ENCODE peak calls at places on chromosomes 6 and 20, in seven cellular contexts. C is anterior cingulate cortex, J is NB4, X is NCI-H526, T is cerebellar cortex, N is NCI-H2029 treated with DMSO at 0.1 percent for 48 hours, Q is M059J. G is an unnamed sample.

GRCh38 chr20:47205577-47206123 is 150.8 kb downstream of the ZMYND8 start:
- DNase-seq in C (no peak), J (peak; percentile 61), X (peak; percentile 87), T (peak; percentile 82), N (peak; percentile 69), Q (peak; percentile 71), G (peak; percentile 83)

GRCh38 chr6:144395014-144395413 is 109.9 kb downstream of the UTRN start:
- DNase-seq in C (no peak), J (no peak), X (no peak), T (no peak), N (no peak), Q (peak; percentile 41), G (peak; percentile 36)

GRCh38 chr6:169171951-169172350 is 81.7 kb downstream of the THBS2 start:
- DNase-seq in C (no peak), J (no peak), X (no peak), T (no peak), N (no peak), Q (peak; percentile 92), G (peak; percentile 93)

GRCh38 chr6:87730310-87730709 is 28.3 kb upstream of the AKIRIN2 start:
- DNase-seq in C (no peak), J (no peak), X (no peak), T (no peak), N (peak; percentile 46), Q (peak; percentile 63), G (peak; percentile 34)

GRCh38 chr20:13492001-13492480 is 146.7 kb downstream of the TASP1 start:
- DNase-seq in C (no peak), J (no peak), X (no peak), T (no peak), N (no peak), Q (peak; percentile 59), G (peak; percentile 70)

GRCh38 chr6:161301338-161301737 is 27.5 kb upstream of the AGPAT4 start:
- DNase-seq in C (no peak), J (no peak), X (no peak), T (no peak), N (no peak), Q (peak; percentile 73), G (peak; percentile 47)

GRCh38 chr6:85419046-85419759 is 30.7 kb upstream of the NT5E start:
- DNase-seq in C (no peak), J (no peak), X (no peak), T (no peak), N (no peak), Q (peak; percentile 27), G (peak; percentile 50)

GRCh38 chr6:140774080-140774505 is 1358.6 kb upstream of the GJE1 start:
- DNase-seq in C (no peak), J (peak; percentile 30), X (no peak), T (no peak), N (peak; percentile 39), Q (peak; percentile 89), G (peak; percentile 82)

GRCh38 chr6:142296975-142297604 is 4.7 kb upstream of the ADGRG6 start:
- DNase-seq in C (no peak), J (no peak), X (peak; percentile 81), T (no peak), N (no peak), Q (no peak), G (no peak)

GRCh38 chr6:7673063-7673536 is 52.8 kb upstream of the BMP6 start:
- DNase-seq in C (no peak), J (peak; percentile 79), X (peak; percentile 50), T (peak; percentile 7), N (no peak), Q (peak; percentile 43), G (peak; percentile 54)

GRCh38 chr6:16239090-16239797 is 857 bp downstream of the GMPR start:
- DNase-seq in C (peak; percentile 57), J (peak; percentile 58), X (peak; percentile 83), T (peak; percentile 31), N (peak; percentile 90), Q (peak; percentile 93), G (peak; percentile 49)

GRCh38 chr20:35539756-35540212 is 2.1 kb upstream of the ERGIC3 start:
- DNase-seq in C (no peak), J (no peak), X (peak; percentile 49), T (peak; percentile 25), N (peak; percentile 94), Q (no peak), G (no peak)

GRCh38 chr6:36907781-36908180 is 22.0 kb downstream of the C6orf89 start:
- DNase-seq in C (peak; percentile 27), J (no peak), X (no peak), T (peak; percentile 47), N (peak; percentile 88), Q (peak; percentile 98), G (no peak)

GRCh38 chr6:127190552-127190951 is 72.1 kb downstream of the RSPO3 start:
- DNase-seq in C (no peak), J (peak; percentile 67), X (peak; percentile 25), T (no peak), N (peak; percentile 37), Q (peak; percentile 47), G (peak; percentile 56)

GRCh38 chr6:26156105-26156849 is 69.0 kb downstream of the HFE start:
- DNase-seq in C (peak; percentile 83), J (peak; percentile 95), X (peak; percentile 90), T (peak; percentile 91), N (peak; percentile 83), Q (peak; percentile 93), G (peak; percentile 91)

GRCh38 chr6:166365221-166365620 is 17.5 kb downstream of the MPC1 start:
- DNase-seq in C (no peak), J (no peak), X (no peak), T (no peak), N (no peak), Q (peak; percentile 34), G (peak; percentile 77)

GRCh38 chr6:111464184-111464583 is 18.8 kb downstream of the REV3L start:
- DNase-seq in C (no peak), J (no peak), X (no peak), T (no peak), N (no peak), Q (no peak), G (peak; percentile 58)

GRCh38 chr6:111874030-111874425 is 776 bp upstream of the FYN start:
- DNase-seq in C (no peak), J (peak; percentile 46), X (no peak), T (no peak), N (no peak), Q (peak; percentile 53), G (peak; percentile 39)

GRCh38 chr20:14055127-14055742 is 59.9 kb downstream of the MACROD2 start:
- DNase-seq in C (no peak), J (peak; percentile 71), X (peak; percentile 76), T (peak; percentile 77), N (peak; percentile 81), Q (peak; percentile 74), G (peak; percentile 66)

GRCh38 chr6:40955181-40955550 is 83.9 kb downstream of the UNC5CL start:
- DNase-seq in C (no peak), J (no peak), X (no peak), T (no peak), N (no peak), Q (no peak), G (no peak)

GRCh38 chr6:116011520-116011919 is 49.2 kb downstream of the FRK start:
- DNase-seq in C (no peak), J (no peak), X (no peak), T (no peak), N (no peak), Q (peak; percentile 60), G (no peak)

GRCh38 chr6:77910826-77911225 is 258.0 kb downstream of the MEI4 start:
- DNase-seq in C (no peak), J (no peak), X (no peak), T (no peak), N (no peak), Q (no peak), G (no peak)

GRCh38 chr6:85892346-85892745 is 249.7 kb upstream of the SYNCRIP start:
- DNase-seq in C (no peak), J (no peak), X (no peak), T (no peak), N (no peak), Q (no peak), G (no peak)

GRCh38 chr20:45425561-45425960 is 9.6 kb downstream of the PIGT start:
- DNase-seq in C (no peak), J (no peak), X (no peak), T (no peak), N (no peak), Q (no peak), G (no peak)

GRCh38 chr6:132213191-132213590 is 188.1 kb downstream of the MOXD1 start:
- DNase-seq in C (no peak), J (no peak), X (no peak), T (no peak), N (no peak), Q (no peak), G (no peak)

GRCh38 chr20:59824711-59825562 is 108.5 kb downstream of the SYCP2 start:
- DNase-seq in C (no peak), J (no peak), X (no peak), T (no peak), N (no peak), Q (no peak), G (no peak)

GRCh38 chr6:54070025-54070424 is 41.2 kb upstream of the MLIP start:
- DNase-seq in C (no peak), J (no peak), X (no peak), T (no peak), N (no peak), Q (no peak), G (no peak)